ENCODE peak calls at places on chromosomes 13 and 19, in four cellular contexts. One of them, this sample, is unnamed.
A peak's percentile ranks its signal among the peaks of the same experiment; 100 is the strongest.

GRCh38 chr13:26837997-26838396 is 77.4 kb upstream of the GPR12 start:
- DNase-seq in upper lobe of right lung: no peak
- DNase-seq in CD8-positive, alpha-beta T cell: no peak
- DNase-seq in B cell: no peak
- DNase-seq in this sample: no peak

GRCh38 chr19:35355851-35356460 is 2.3 kb upstream of the FFAR3 start:
- DNase-seq in upper lobe of right lung: peak; percentile 48
- DNase-seq in CD8-positive, alpha-beta T cell: no peak
- DNase-seq in B cell: no peak
- DNase-seq in this sample: peak; percentile 18

GRCh38 chr13:46801831-46802230 is 4.9 kb upstream of the ESD start:
- DNase-seq in upper lobe of right lung: no peak
- DNase-seq in CD8-positive, alpha-beta T cell: no peak
- DNase-seq in B cell: no peak
- DNase-seq in this sample: no peak

GRCh38 chr19:1621021-1621420 is 15.8 kb upstream of the UQCR11 start:
- DNase-seq in upper lobe of right lung: no peak
- DNase-seq in CD8-positive, alpha-beta T cell: no peak
- DNase-seq in B cell: no peak
- DNase-seq in this sample: no peak

GRCh38 chr13:60448907-60449510 is 52.0 kb downstream of the TDRD3 start:
- DNase-seq in upper lobe of right lung: no peak
- DNase-seq in CD8-positive, alpha-beta T cell: no peak
- DNase-seq in B cell: peak; percentile 22
- DNase-seq in this sample: no peak

GRCh38 chr13:86684402-86684801 is 885.2 kb upstream of the SLITRK6 start:
- DNase-seq in upper lobe of right lung: no peak
- DNase-seq in CD8-positive, alpha-beta T cell: no peak
- DNase-seq in B cell: no peak
- DNase-seq in this sample: no peak

GRCh38 chr19:1139126-1139525 is 34.9 kb downstream of the SBNO2 start:
- DNase-seq in upper lobe of right lung: no peak
- DNase-seq in CD8-positive, alpha-beta T cell: no peak
- DNase-seq in B cell: no peak
- DNase-seq in this sample: no peak

GRCh38 chr13:96771501-96772367 is 222.5 kb downstream of the OXGR1 start:
- DNase-seq in upper lobe of right lung: no peak
- DNase-seq in CD8-positive, alpha-beta T cell: no peak
- DNase-seq in B cell: no peak
- DNase-seq in this sample: no peak

DNA sequence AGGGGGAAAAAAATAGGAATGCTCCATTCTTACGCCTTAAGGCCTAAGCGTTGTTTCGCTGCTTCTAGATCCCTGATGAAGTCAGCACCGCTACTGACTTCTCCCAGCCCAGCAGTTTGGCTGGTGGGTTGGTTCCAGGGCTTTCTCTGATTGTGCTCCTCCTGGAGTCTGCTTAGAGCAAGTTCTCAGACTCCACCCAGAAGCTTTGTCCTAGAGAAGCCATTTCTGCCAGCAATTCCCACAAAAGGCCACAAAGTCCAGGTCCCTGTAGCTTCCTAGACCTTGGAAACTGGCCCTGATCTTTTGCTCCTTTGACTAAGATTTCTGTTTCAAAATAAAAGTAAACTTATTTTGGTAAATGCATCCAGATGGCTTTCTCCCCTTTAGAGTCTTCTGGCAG is 65.4 kb downstream of the KCTD12 start:
- DNase-seq in upper lobe of right lung: no peak
- DNase-seq in CD8-positive, alpha-beta T cell: no peak
- DNase-seq in B cell: no peak
- DNase-seq in this sample: no peak
- TF ChIP-seq CTCF in upper lobe of right lung: no peak
- TF ChIP-seq CTCF in CD8-positive, alpha-beta T cell: no peak
- TF ChIP-seq CTCF in B cell: no peak
- TF ChIP-seq CTCF in this sample: peak; percentile 30

DNA sequence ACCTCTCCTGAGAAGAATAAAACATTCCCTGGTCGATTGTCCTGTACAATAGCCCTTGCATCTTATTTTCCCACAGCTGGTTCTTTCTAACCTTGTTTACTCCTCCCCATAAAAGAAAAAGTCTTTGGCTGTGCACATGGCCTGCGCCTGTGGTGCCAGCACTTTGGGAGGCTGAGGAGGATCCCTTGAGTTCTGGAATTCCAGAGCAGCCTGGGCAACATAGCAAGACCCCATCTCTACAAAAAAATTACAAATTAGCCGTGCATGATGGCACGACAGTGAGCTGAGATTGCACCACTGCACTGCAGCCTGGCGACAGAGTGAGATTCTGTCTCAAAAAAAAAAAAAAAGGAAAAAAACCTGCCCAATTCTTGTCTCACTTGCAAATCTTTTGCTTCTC is 7.2 kb upstream of the NUP62 start:
- DNase-seq in upper lobe of right lung: no peak
- DNase-seq in CD8-positive, alpha-beta T cell: no peak
- DNase-seq in B cell: no peak
- DNase-seq in this sample: peak; percentile 7
- TF ChIP-seq CTCF in upper lobe of right lung: no peak
- TF ChIP-seq CTCF in CD8-positive, alpha-beta T cell: no peak
- TF ChIP-seq CTCF in B cell: no peak
- TF ChIP-seq CTCF in this sample: no peak

GRCh38 chr19:11881151-11881800 is 6.3 kb upstream of the ZNF69 start:
- DNase-seq in upper lobe of right lung: peak; percentile 63
- DNase-seq in CD8-positive, alpha-beta T cell: peak; percentile 55
- DNase-seq in B cell: peak; percentile 78
- DNase-seq in this sample: no peak
- TF ChIP-seq CTCF in upper lobe of right lung: peak; percentile 77
- TF ChIP-seq CTCF in CD8-positive, alpha-beta T cell: peak; percentile 53
- TF ChIP-seq CTCF in B cell: peak; percentile 77
- TF ChIP-seq CTCF in this sample: peak; percentile 87

GRCh38 chr19:7868671-7869452 is 5.3 kb downstream of the PRR36 start:
- DNase-seq in upper lobe of right lung: peak; percentile 90
- DNase-seq in CD8-positive, alpha-beta T cell: peak; percentile 85
- DNase-seq in B cell: peak; percentile 96
- DNase-seq in this sample: no peak

GRCh38 chr19:7869910-7870511 is 4.2 kb downstream of the PRR36 start:
- DNase-seq in upper lobe of right lung: peak; percentile 79
- DNase-seq in CD8-positive, alpha-beta T cell: peak; percentile 83
- DNase-seq in B cell: peak; percentile 64
- DNase-seq in this sample: no peak

GRCh38 chr19:7870571-7871279 is 3.5 kb downstream of the PRR36 start:
- DNase-seq in upper lobe of right lung: peak; percentile 80
- DNase-seq in CD8-positive, alpha-beta T cell: peak; percentile 79
- DNase-seq in B cell: peak; percentile 62
- DNase-seq in this sample: no peak

GRCh38 chr19:7868326-7868670 is 5.9 kb downstream of the PRR36 start:
- DNase-seq in upper lobe of right lung: no peak
- DNase-seq in CD8-positive, alpha-beta T cell: no peak
- DNase-seq in B cell: no peak
- DNase-seq in this sample: no peak

DNA sequence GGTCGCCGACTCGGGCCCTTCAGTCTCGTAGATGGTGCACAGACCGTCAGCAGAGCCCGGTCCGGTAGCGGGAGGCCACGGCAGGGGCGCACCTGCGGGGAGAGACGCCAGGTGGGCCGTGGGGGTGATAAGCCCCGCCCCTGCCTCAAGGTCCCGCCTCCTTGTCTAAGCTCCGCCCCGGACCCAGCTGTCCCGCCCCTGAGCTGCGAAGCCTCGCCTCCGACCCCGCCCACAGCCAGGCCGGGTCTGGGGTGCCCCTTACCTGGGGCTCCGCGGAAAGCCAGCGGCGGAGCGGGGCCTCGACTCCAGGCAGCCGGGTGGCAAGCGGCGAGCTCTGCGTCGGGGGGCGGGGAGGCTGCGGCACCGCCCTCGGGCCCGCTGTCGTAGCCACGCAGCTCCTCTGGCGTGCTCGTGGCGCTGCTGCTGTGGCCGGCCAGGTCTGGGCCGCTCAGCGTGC is 4.7 kb downstream of the PRR36 start:
- DNase-seq in upper lobe of right lung: peak; percentile 87
- DNase-seq in CD8-positive, alpha-beta T cell: peak; percentile 76
- DNase-seq in B cell: peak; percentile 88
- DNase-seq in this sample: peak; percentile 94
- TF ChIP-seq CTCF in upper lobe of right lung: no peak
- TF ChIP-seq CTCF in CD8-positive, alpha-beta T cell: no peak
- TF ChIP-seq CTCF in B cell: peak; percentile 61
- TF ChIP-seq CTCF in this sample: peak; percentile 70

DNA sequence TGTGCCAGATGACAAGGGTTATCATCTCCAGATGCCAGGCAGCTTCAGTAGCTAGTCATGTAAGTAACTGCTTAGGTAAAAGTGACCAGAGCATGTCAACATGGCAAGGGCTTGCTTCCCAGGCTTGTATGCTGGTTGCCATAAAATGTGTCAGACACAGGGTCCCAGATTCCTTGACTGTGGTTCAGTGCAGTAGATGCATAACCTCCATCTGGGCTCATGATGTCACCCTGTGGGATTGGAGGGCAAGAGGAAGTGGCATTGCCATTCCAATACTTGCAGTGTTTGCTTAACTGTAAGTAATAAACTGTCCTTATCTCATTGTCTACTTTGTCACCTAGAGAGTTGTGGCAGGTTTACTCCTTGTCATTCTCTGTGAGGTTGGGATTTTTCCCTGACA is 226.8 kb downstream of the PCDH17 start:
- DNase-seq in upper lobe of right lung: no peak
- DNase-seq in CD8-positive, alpha-beta T cell: no peak
- DNase-seq in B cell: no peak
- DNase-seq in this sample: no peak
- TF ChIP-seq CTCF in upper lobe of right lung: no peak
- TF ChIP-seq CTCF in CD8-positive, alpha-beta T cell: no peak
- TF ChIP-seq CTCF in B cell: no peak
- TF ChIP-seq CTCF in this sample: no peak